ENCODE peak calls at places on chromosomes 16 and 17, in five cellular contexts. U is sigmoid colon; N is PC-9; I is CD4-positive, alpha-beta T cell; G is ascending aorta. R is an unnamed sample.

GRCh38 chr17:75404739-75405364 is 626 bp downstream of the GRB2 start:
- DNase-seq in N (no peak), I (no peak), G (peak; percentile 71), U (peak; percentile 80), R (peak; percentile 44)

GRCh38 chr17:50681260-50682200 is 26.2 kb downstream of the ANKRD40 start:
- DNase-seq in N (no peak), I (no peak), G (no peak), U (peak; percentile 82), R (no peak)

GRCh38 chr16:19265531-19265930 is 20.0 kb upstream of the CLEC19A start:
- DNase-seq in N (no peak), G (no peak), I (no peak), U (no peak), R (no peak)

GRCh38 chr17:8151641-8152111 is 528 bp downstream of the PER1 start:
- DNase-seq in U (peak; percentile 98), G (peak; percentile 94), N (no peak), I (no peak), R (no peak)

GRCh38 chr17:40283662-40284061 is 4.0 kb upstream of the CDC6 start:
- DNase-seq in N (peak; percentile 99), G (no peak), U (no peak), I (no peak), R (no peak)

GRCh38 chr17:74392848-74393247 is 25.5 kb downstream of the GPR142 start:
- DNase-seq in I (no peak), G (no peak), U (no peak), N (no peak), R (no peak)

GRCh38 chr17:73952136-73952497 is 251.4 kb upstream of the RPL38 start:
- DNase-seq in G (no peak), I (no peak), N (no peak), U (no peak), R (no peak)

GRCh38 chr17:48051706-48052486 is 3.7 kb downstream of the NFE2L1 start:
- DNase-seq in U (peak; percentile 81), N (peak; percentile 31), G (peak; percentile 81), I (no peak), R (no peak)

GRCh38 chr16:31134625-31135534 is 647 bp downstream of the PRSS8 start:
- DNase-seq in G (no peak), N (peak; percentile 70), U (no peak), I (no peak), R (no peak)

GRCh38 chr17:55926276-55926995 is 175.6 kb downstream of the PCTP start:
- DNase-seq in G (no peak), N (no peak), U (no peak), I (no peak), R (no peak)

GRCh38 chr16:79943738-79944137 is 343.2 kb upstream of the MAF start:
- DNase-seq in N (no peak), I (no peak), U (no peak), G (no peak), R (no peak)

GRCh38 chr16:35746963-35747657 is 2287.7 kb downstream of the TP53TG3F start:
- DNase-seq in I (no peak), U (no peak), N (no peak), G (peak; percentile 50), R (no peak)

GRCh38 chr16:88792668-88793587 is 7.9 kb upstream of the PIEZO1 start:
- DNase-seq in N (no peak), U (no peak), I (no peak), G (no peak), R (no peak)

GRCh38 chr17:1762906-1763829 is 1.3 kb downstream of the SERPINF1 start:
- DNase-seq in N (no peak), I (no peak), U (peak; percentile 87), G (no peak), R (no peak)

GRCh38 chr17:11486726-11487310 is 111.5 kb upstream of the DNAH9 start:
- DNase-seq in U (no peak), G (no peak), N (no peak), I (no peak), R (no peak)

GRCh38 chr16:86676216-86676800 is 98.0 kb downstream of the FOXL1 start:
- DNase-seq in G (peak; percentile 60), N (no peak), I (no peak), U (no peak), R (no peak)

GRCh38 chr17:81553616-81554181 is 1.5 kb upstream of the FAAP100 start:
- DNase-seq in G (no peak), I (no peak), N (peak; percentile 54), U (no peak), R (no peak)

GRCh38 chr16:14354561-14355351 is 275.3 kb downstream of the PARN start:
- DNase-seq in G (no peak), N (no peak), I (no peak), U (no peak), R (no peak)

GRCh38 chr16:31708348-31708747 is 165.3 kb upstream of the ZNF267 start:
- DNase-seq in N (no peak), I (peak; percentile 51), G (no peak), U (no peak), R (no peak)

GRCh38 chr16:4094138-4094773 is 22.0 kb downstream of the ADCY9 start:
- DNase-seq in I (no peak), G (peak; percentile 43), U (no peak), N (no peak), R (no peak)

GRCh38 chr17:36611345-36612072 is 10.1 kb downstream of the MRM1 start:
- DNase-seq in I (no peak), N (no peak), U (no peak), G (no peak), R (no peak)

GRCh38 chr17:4948997-4949320 is 629 bp upstream of the PFN1 start:
- DNase-seq in G (peak; percentile 91), I (peak; percentile 36), U (peak; percentile 92), N (peak; percentile 71), R (peak; percentile 72)

GRCh38 chr17:53353919-53354351 is 468.8 kb upstream of the KIF2B start:
- DNase-seq in N (no peak), G (no peak), U (peak; percentile 78), I (no peak), R (no peak)

GRCh38 chr16:21302898-21303528 is 24.9 kb upstream of the CRYM start:
- DNase-seq in G (no peak), I (no peak), N (peak; percentile 48), U (no peak), R (no peak)

GRCh38 chr17:64328036-64328874 is 62.4 kb downstream of the PECAM1 start:
- DNase-seq in G (no peak), U (no peak), I (no peak), N (no peak), R (no peak)

DNA sequence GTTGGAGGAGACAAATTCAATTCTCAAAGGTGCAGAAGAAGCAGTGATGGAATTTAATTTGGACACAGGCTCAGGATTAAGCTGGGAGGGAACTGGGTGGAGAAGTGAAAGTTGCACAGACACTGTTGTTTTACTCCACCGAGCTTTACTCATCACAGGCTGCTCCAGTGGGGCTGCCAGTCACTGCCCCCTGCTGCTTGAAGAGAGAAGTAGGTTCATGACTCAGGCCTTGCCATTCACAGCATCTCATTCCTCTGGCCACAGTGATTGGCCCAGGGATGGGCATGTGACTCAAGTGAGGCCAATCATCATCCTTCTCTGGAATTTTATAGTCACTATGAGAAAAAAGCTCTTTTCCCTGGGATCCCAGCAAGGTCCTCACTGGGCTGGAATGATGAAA is 11.8 kb downstream of the GNAO1 start:
- DNase-seq in G (no peak), I (peak; percentile 31), U (no peak), N (no peak), R (no peak)
- TF ChIP-seq CTCF in G (no peak), I (peak; percentile 47), U (no peak), N (peak; percentile 22), R (no peak)

DNA sequence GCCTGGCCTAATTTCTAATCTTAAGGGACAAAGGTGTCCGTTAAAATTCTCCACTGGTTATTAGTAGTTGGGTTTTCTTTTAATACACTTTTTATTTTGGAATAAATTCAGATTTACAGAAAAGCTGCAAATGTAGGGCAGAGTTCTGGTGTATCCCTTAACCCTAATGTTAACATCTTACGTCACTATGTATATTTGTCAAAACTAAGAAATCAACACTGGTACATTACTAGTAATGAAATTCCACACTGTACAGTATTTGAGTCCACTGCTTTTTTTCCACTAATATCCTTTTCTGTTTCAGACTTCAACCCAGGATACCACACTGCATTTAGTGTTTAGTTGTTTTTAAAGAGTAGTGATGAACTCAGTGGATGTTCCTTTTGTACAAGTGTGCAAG is 18.7 kb upstream of the KPNA2 start:
- DNase-seq in N (no peak), G (no peak), U (no peak), I (no peak), R (no peak)
- TF ChIP-seq CTCF in N (no peak), G (no peak), U (no peak), I (no peak), R (no peak)

GRCh38 chr17:82743344-82744219 is 8.2 kb downstream of the FN3K start:
- DNase-seq in U (no peak), I (no peak), G (no peak), N (no peak), R (no peak)
- TF ChIP-seq CTCF in U (no peak), I (no peak), G (no peak), N (no peak), R (no peak)

DNA sequence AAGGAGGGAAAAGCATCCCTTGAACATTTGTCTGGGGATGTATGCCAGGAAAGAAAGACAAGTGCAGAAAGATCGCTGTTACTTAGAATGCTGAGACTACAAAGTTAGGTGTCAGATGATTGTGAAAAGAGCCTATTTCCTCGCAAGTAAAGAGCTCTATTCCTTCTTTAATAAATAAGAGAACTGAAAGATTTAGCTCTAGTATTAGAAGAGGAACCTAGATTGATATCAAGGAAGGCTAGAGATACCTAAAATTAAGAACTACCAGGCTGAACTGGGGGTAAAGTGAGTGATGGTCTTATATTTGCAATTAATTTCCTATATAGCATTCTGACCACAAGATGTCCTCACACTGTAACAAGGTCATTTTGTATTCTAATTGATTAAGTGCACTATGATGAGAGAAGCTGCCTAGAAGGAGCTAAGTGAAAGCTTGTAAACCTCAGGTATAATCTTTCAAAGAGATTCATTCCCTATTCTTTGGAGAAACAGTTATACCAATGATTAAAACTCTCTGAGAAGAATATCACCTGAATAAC is 62.3 kb downstream of the SSH2 start:
- DNase-seq in U (no peak), I (no peak), N (no peak), G (no peak), R (no peak)
- TF ChIP-seq CTCF in U (no peak), I (peak; percentile 13), N (peak; percentile 46), G (no peak), R (no peak)

DNA sequence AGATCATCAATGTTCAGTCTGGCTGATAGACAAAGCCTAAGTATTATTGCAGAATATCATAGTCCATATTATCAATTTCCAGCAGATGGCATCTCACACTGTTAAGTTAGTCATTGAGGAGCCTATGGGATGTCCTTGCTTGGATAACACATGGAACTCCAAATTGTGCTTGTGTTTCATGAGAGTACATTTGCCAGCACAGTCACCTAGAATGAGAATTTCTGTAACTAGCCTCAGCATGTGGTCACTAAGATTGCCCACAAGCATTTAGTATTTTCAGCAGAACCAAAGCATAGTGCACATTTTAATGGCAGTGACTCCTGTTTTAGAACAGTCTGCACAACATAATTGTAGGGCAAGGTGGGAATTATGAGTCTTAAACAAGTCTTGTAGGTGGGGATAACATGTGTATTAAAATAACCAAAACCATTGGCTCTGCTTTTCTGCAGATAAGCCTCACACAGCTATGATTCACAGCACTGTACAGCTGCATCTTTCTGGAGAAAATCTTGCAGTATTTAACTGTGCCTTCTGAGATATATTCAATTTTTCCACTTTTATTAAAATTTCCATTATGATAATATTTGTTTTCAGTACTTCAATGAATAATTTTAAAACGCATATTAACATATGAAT is 882.8 kb upstream of the SOX9 start:
- DNase-seq in I (no peak), U (no peak), G (no peak), N (peak; percentile 35), R (no peak)
- TF ChIP-seq CTCF in I (no peak), U (no peak), G (no peak), N (peak; percentile 50), R (no peak)